ENCODE peak calls at places on chromosomes 3 and 15, in six cellular contexts. D is H1, Q is HepG2, S is K562, R is SK-N-SH, T is GM12878. N is an unnamed sample. For H3K4me1, the result is how much of the 10 kb centered on the place peaks cover.

GRCh38 chr3:42590989-42591756 is 513 bp downstream of the SS18L2 start:
- DNase-seq in R (no peak), S (no peak), Q (no peak), T (no peak), D (no peak), N (no peak)

GRCh38 chr15:49556437-49556836 is 64.2 kb downstream of the FAM227B start:
- DNase-seq in S (no peak), D (no peak), Q (no peak), T (no peak), R (no peak), N (no peak)

GRCh38 chr3:21912656-21913055 is 161.6 kb upstream of the ZNF385D start:
- DNase-seq in R (no peak), T (no peak), S (no peak), D (no peak), Q (no peak), N (no peak)

GRCh38 chr3:71652786-71653419 is 69.4 kb upstream of the FOXP1 start:
- DNase-seq in S (peak), R (peak), T (peak), Q (peak), D (no peak), N (peak)

GRCh38 chr15:44715142-44715796 is 4.0 kb downstream of the B2M start:
- DNase-seq in D (no peak), Q (no peak), S (no peak), T (no peak), R (no peak), N (no peak)

GRCh38 chr3:14598143-14598569 is 53.4 kb upstream of the CCDC174 start:
- DNase-seq in S (peak), Q (no peak), D (peak), R (peak), T (no peak), N (no peak)

GRCh38 chr3:85360742-85361387 is 402.1 kb downstream of the CADM2 start:
- DNase-seq in Q (peak), D (peak), R (peak), S (no peak), T (peak), N (no peak)

GRCh38 chr3:69411331-69411730 is 25.4 kb upstream of the FRMD4B start:
- DNase-seq in R (no peak), Q (no peak), T (no peak), D (no peak), S (no peak), N (no peak)

GRCh38 chr15:89496155-89497098 is at the start of gene RHCG:
- DNase-seq in D (peak), Q (peak), S (peak), T (no peak), R (peak), N (no peak)

GRCh38 chr3:32325957-32326356 is 65.7 kb upstream of the CMTM7 start:
- DNase-seq in D (no peak), T (no peak), R (no peak), S (no peak), Q (no peak), N (no peak)

GRCh38 chr15:48693474-48693873 is 48.0 kb upstream of the FBN1 start:
- DNase-seq in Q (no peak), T (no peak), D (no peak), S (no peak), R (no peak), N (no peak)

GRCh38 chr15:68548375-68548774 is 30.4 kb upstream of the CORO2B start:
- DNase-seq in D (no peak), T (no peak), R (no peak), Q (no peak), S (no peak), N (no peak)

GRCh38 chr15:43871835-43872234 is 45.0 kb downstream of the WDR76 start:
- DNase-seq in D (no peak), S (no peak), R (no peak), Q (no peak), T (no peak), N (no peak)

GRCh38 chr3:15860014-15860934 is 62.5 kb upstream of the ANKRD28 start:
- DNase-seq in S (peak), T (no peak), Q (peak), R (peak), D (peak), N (peak)

GRCh38 chr3:4395448-4395847 is 71.6 kb downstream of the SUMF1 start:
- DNase-seq in Q (no peak), R (no peak), T (no peak), S (no peak), D (no peak), N (no peak)

GRCh38 chr3:15997274-15997943 is 177.1 kb upstream of the GALNT15 start:
- DNase-seq in Q (no peak), D (no peak), R (no peak), S (no peak), T (peak), N (no peak)

GRCh38 chr3:168249539-168250414 is 154.1 kb upstream of the GOLIM4 start:
- DNase-seq in D (peak), S (no peak), R (peak), Q (peak), T (no peak), N (peak)

GRCh38 chr3:150483226-150483625 is 63.1 kb downstream of the SERP1 start:
- DNase-seq in Q (no peak), D (no peak), T (no peak), S (no peak), R (no peak), N (no peak)

GRCh38 chr3:136916200-136916599 is 41.6 kb upstream of the IL20RB start:
- DNase-seq in S (no peak), T (no peak), R (no peak), D (no peak), Q (no peak), N (no peak)

GRCh38 chr3:12585181-12585580 is 28.3 kb downstream of the MKRN2 start:
- DNase-seq in R (no peak), D (no peak), Q (no peak), S (no peak), T (no peak), N (no peak)

GRCh38 chr3:141275973-141276372 is 44.3 kb downstream of the PXYLP1 start:
- DNase-seq in Q (peak), R (no peak), T (no peak), S (no peak), D (no peak), N (no peak)

GRCh38 chr3:34256021-34256420 is 457.6 kb downstream of the PDCD6IP start:
- DNase-seq in Q (no peak), S (no peak), T (no peak), R (no peak), D (no peak), N (no peak)

GRCh38 chr3:191961529-191961928 is 500.6 kb downstream of the PYDC2 start:
- DNase-seq in S (no peak), R (no peak), T (no peak), Q (no peak), D (no peak), N (no peak)

GRCh38 chr15:67803996-67804843 is 21.1 kb upstream of the SKOR1 start:
- DNase-seq in D (peak), T (no peak), S (peak), R (no peak), Q (peak), N (no peak)

GRCh38 chr3:30617653-30618052 is 11.3 kb downstream of the TGFBR2 start:
- DNase-seq in Q (no peak), D (no peak), T (no peak), R (no peak), S (no peak), N (no peak)

GRCh38 chr3:30615615-30616346 is 9.4 kb downstream of the TGFBR2 start:
- DNase-seq in Q (no peak), T (no peak), S (no peak), R (no peak), D (no peak), N (no peak)

GRCh38 chr3:30614943-30615342 is 8.5 kb downstream of the TGFBR2 start:
- DNase-seq in Q (no peak), T (no peak), S (no peak), D (no peak), R (no peak), N (no peak)

GRCh38 chr3:30617069-30617468 is 10.7 kb downstream of the TGFBR2 start:
- DNase-seq in R (no peak), D (no peak), Q (no peak), S (no peak), T (no peak), N (no peak)

DNA sequence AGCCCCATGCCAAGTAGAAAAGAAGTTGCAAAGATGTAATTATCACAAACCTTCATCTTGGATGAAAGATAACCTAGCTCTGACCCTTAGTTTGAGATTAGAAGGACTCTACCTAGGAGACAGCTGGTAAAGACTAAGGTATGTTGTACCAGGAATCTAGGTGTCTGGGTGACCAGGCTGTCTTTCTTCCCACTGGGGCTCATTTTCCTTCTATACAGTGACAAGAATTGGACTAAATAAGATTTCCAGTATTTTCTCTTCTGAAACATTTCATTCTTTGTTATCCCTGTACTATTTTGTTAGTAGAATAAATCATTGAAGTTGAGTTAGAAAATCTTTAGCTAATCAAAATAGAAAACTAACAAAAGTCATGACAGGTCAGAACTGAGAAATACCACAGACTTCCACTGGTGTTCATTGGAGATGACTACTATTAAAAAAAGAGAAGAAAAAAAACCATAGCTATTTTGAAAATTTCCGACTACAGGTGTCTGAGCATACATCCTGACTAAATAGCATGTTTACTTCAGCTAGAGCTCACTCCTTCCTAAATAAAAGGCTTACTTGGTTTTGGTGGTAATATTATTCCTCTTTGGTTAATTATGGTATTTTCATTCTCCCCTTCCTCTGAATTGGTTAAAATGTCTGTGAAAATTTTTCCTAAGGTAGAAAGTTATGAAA is 10.1 kb downstream of the TGFBR2 start:
- DNase-seq in R (no peak), S (no peak), Q (no peak), D (no peak), T (no peak), N (no peak)
- H3K4me1 ChIP-seq in R (under half), S (under half), Q (half or more), D (under half), T (under half), N (half or more)

GRCh38 chr3:185631108-185631507 is 45.0 kb downstream of the SENP2 start:
- DNase-seq in S (no peak), D (no peak), Q (no peak), R (no peak), T (peak), N (no peak)

GRCh38 chr3:185629554-185630181 is 43.6 kb downstream of the SENP2 start:
- DNase-seq in T (peak), R (no peak), Q (no peak), S (no peak), D (no peak), N (no peak)

GRCh38 chr3:185632996-185633395 is 46.9 kb downstream of the SENP2 start:
- DNase-seq in R (no peak), T (no peak), S (no peak), Q (no peak), D (no peak), N (no peak)

GRCh38 chr3:185630182-185630622 is 44.1 kb downstream of the SENP2 start:
- DNase-seq in S (no peak), R (no peak), Q (no peak), T (no peak), D (no peak), N (no peak)

GRCh38 chr3:185631508-185632206 is 45.6 kb downstream of the SENP2 start:
- DNase-seq in R (peak), D (no peak), T (no peak), S (no peak), Q (no peak), N (peak)
- TF ChIP-seq MAX in R (no peak), D (no peak), T (no peak), S (no peak), Q (no peak), N (no peak)

DNA sequence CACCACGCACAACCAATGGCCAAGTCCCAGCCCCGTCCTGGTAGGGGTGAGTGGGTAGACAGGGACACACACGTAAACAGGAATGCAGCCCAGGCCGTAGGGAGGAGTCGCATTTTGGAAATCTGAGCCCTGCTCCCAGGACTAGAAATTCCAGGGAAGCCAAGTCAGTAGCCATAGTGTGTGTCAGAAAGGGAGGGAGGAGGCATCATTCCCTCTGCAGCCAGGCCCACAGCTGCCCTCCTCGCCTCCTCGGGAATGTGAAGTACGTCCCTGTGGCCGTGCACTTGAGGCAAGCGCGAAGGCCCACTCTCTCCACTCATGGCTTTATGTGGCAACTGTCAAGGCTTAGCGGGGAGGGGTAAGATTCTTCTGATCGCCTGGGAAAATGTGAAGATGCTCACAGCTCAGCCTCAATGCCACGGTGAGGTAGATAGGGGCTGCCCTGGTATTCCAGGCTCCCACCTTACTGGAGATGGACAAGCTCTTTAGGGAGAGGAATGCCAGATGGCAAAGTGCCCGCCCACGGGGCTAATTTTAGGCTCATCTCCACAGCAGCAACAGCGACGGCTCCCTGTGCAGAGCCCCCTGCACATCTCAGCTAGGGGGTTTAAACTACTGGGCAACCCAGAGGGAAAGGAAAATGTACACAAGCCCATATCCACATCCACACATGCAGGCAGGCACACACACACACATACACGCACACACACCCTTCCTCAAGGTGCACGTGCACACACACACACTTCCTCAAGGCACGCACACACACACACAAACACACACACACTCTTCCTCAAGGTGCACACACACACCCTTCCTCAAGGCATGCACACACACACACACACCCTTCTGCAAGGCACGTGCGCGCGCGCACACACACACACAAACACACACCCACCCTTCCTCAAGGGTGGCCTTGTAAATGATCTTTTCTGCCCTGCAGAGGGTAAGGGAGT is 65.5 kb downstream of the ADCY5 start:
- DNase-seq in Q (no peak), R (peak), D (peak), T (no peak), S (no peak), N (no peak)
- TF ChIP-seq JUND in Q (no peak), R (no peak), D (no peak), T (no peak), S (no peak), N (no peak)

DNA sequence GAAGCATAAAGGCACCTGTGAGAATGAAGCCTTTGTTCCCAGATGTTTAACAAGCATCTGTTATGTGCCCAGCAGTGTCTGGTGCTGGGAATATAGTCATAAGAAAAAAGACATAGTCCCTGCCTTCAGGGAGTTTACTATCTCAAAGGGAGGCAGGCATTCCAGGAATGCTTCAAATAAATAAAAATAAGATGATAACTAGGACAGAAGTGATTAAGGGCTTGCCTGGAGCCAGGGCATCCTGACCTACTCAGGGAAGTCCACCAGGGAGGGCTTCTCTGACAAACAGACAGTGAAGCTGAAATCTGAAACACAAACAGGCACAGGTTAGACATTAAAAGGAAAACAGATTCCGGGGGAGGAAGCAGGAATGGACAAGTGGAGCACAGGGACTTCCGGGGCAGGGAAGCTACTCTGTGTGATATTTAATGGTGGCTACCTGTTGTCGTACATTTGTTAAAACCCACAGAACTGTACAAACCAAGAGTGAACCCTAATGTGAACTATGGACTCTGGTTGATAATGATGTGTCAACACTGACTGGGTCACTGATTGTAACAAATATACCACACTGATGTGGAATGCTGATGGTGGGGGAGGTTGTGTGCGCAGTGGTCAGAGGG is 53.3 kb downstream of the ITGB5 start:
- DNase-seq in Q (peak), R (no peak), D (no peak), T (no peak), S (no peak), N (no peak)
- H3K4me1 ChIP-seq in Q (half or more), R (half or more), D (under half), T (under half), S (under half), N (half or more)

GRCh38 chr3:149021830-149022229 is 30.5 kb downstream of the GYG1 start:
- DNase-seq in Q (no peak), D (no peak), T (no peak), S (no peak), R (no peak), N (no peak)

GRCh38 chr3:149020839-149021252 is 29.5 kb downstream of the GYG1 start:
- DNase-seq in T (no peak), S (no peak), Q (no peak), R (no peak), D (no peak), N (no peak)

GRCh38 chr3:149018247-149018646 is 26.9 kb downstream of the GYG1 start:
- DNase-seq in D (no peak), Q (peak), T (no peak), S (no peak), R (no peak), N (no peak)

GRCh38 chr3:149019581-149019980 is 28.2 kb downstream of the GYG1 start:
- DNase-seq in R (no peak), Q (no peak), T (no peak), S (no peak), D (no peak), N (no peak)

DNA sequence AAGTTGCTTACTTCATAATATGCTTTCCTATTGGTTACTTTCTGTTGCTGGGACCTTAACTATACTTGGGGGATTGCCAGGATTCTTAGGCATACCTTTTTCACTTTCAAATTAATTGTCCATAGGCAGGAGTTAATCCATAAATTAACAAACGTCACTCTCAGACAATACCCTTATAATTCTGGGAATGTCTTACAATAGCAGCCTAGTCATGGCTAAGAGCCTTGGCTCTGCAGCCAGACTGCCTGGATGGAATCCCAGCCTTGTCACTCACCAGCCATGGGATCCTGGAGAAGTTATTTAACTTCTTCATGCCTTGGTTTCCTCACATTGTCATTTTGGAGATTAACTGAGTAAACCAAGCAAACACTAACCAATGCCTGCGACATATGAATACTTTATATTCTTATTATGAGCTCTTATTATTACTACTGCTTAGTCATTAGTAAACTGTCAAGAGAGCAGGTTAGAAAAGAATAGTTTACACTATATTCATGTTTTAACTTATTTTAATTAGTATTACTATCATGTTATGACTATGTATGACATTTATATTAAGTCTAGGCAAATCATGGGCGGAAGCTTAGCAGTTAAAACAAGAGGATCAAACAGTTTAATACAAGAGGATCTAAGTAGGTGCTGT is 29.0 kb downstream of the GYG1 start:
- DNase-seq in D (no peak), R (no peak), Q (no peak), S (no peak), T (no peak), N (no peak)
- TF ChIP-seq MAX in D (no peak), R (no peak), Q (no peak), S (no peak), T (no peak), N (no peak)

GRCh38 chr15:35129361-35129760 is 44.3 kb upstream of the NANOGP8 start:
- DNase-seq in R (no peak), Q (no peak), D (no peak), T (no peak), S (no peak), N (no peak)

GRCh38 chr15:35134269-35134668 is 49.2 kb upstream of the NANOGP8 start:
- DNase-seq in T (no peak), D (no peak), R (no peak), Q (no peak), S (no peak), N (no peak)

GRCh38 chr15:35126236-35126635 is 41.1 kb upstream of the NANOGP8 start:
- DNase-seq in D (no peak), Q (no peak), T (no peak), R (no peak), S (no peak), N (no peak)

GRCh38 chr15:35127717-35128116 is 42.6 kb upstream of the NANOGP8 start:
- DNase-seq in T (no peak), S (no peak), D (no peak), Q (no peak), R (no peak), N (no peak)

DNA sequence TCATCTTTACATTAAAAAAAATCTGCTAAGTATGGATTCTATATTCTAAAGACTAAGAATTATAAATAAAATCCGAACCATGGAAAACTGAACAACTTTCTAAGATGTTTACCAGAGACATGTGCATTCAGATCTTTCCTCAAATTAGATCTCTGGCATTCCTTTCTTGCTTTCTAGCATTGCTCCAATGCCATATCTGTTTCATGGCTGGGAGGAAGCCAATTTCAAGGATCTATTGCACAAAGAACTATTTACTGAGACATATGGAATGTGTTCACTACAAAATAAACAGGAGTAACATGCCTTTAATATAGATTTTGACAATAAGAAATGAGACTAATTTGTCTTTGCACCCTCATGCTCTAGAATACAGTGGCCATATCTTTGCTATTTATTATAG is 45.1 kb upstream of the NANOGP8 start:
- DNase-seq in Q (no peak), T (no peak), S (no peak), D (no peak), R (no peak), N (no peak)
- TF ChIP-seq JUND in Q (no peak), T (no peak), S (no peak), D (no peak), R (no peak), N (no peak)

GRCh38 chr15:87752250-87752951 is 504.1 kb downstream of the NTRK3 start:
- DNase-seq in S (no peak), R (no peak), Q (no peak), D (no peak), T (no peak), N (no peak)
- H3K4me1 ChIP-seq in S (under half), R (under half), Q (under half), D (under half), T (under half), N (under half)

GRCh38 chr3:175002732-175003143 is 143.6 kb downstream of the NAALADL2 start:
- DNase-seq in T (no peak), S (no peak), D (no peak), R (no peak), Q (no peak), N (no peak)
- TF ChIP-seq MAX in T (no peak), S (no peak), D (no peak), R (no peak), Q (no peak), N (no peak)

N was measured in HCT116.